ENCODE peak calls at places on chromosomes 3 and 15, in six cellular contexts. F is activated CD4-positive, alpha-beta T cell treated with anti-CD3 and anti-CD28 coated beads for 4 hours; W is stimulated activated CD8-positive, alpha-beta memory T cell treated with anti-CD3 and anti-CD28 coated beads, Interleukin-4, amount 100 ng/mL, for 24 hours; J is MCF 10A; Z is heart left ventricle; D is ELF-1. I is an unnamed sample.

GRCh38 chr3:80232760-80233159 is 465.0 kb upstream of the ROBO1 start:
- DNase-seq in F (no peak), W (no peak), J (peak), Z (no peak), D (no peak), I (no peak)

GRCh38 chr3:46901061-46901460 is 23.5 kb downstream of the PTH1R start:
- DNase-seq in F (no peak), W (no peak), J (no peak), Z (peak), D (no peak), I (no peak)

GRCh38 chr3:194939949-194940770 is 254.5 kb downstream of the FAM43A start:
- DNase-seq in F (no peak), W (no peak), J (no peak), Z (no peak), D (peak), I (no peak)

GRCh38 chr3:182216311-182216970 is 504.7 kb downstream of the SOX2 start:
- DNase-seq in F (no peak), W (no peak), J (no peak), Z (no peak), D (no peak), I (no peak)

GRCh38 chr3:113954091-113954685 is 6.4 kb downstream of the ZDHHC23 start:
- DNase-seq in F (no peak), W (no peak), J (no peak), Z (no peak), D (no peak), I (no peak)

GRCh38 chr3:149340310-149340933 is 7.0 kb upstream of the TM4SF18 start:
- DNase-seq in F (no peak), W (no peak), J (no peak), Z (no peak), D (no peak), I (no peak)

GRCh38 chr15:61216519-61216918 is 12.6 kb downstream of the RORA start:
- DNase-seq in F (no peak), W (no peak), J (peak), Z (no peak), D (peak), I (no peak)

GRCh38 chr3:47907784-47908183 is 104.8 kb downstream of the DHX30 start:
- DNase-seq in F (no peak), W (no peak), J (no peak), Z (no peak), D (no peak), I (no peak)

GRCh38 chr15:68635142-68635541 is 56.3 kb downstream of the CORO2B start:
- DNase-seq in F (no peak), W (no peak), J (no peak), Z (peak), D (no peak), I (no peak)